ENCODE peak calls at places on chromosomes 3 and 15, in ten cellular contexts. M is GM20000, I is AG04450, V is heart left ventricle, X is IMR-90, J is progenitor cell of endocrine pancreas, C is cardiac fibroblast, R is body of pancreas, P is MM.1S, W is endodermal cell. B is an unnamed sample.

GRCh38 chr3:53234130-53234840 is 21.5 kb downstream of the TKT start:
- DNase-seq in M (no peak), I (no peak), V (no peak), X (no peak), J (no peak), C (no peak), R (no peak), P (no peak), W (no peak), B (no peak)

GRCh38 chr3:151890721-151891141 is 17.3 kb downstream of the SUCNR1 start:
- DNase-seq in M (no peak), I (no peak), V (no peak), X (no peak), J (no peak), C (no peak), R (no peak), P (peak; percentile 88), W (no peak), B (no peak)

GRCh38 chr3:137409584-137409983 is 354.5 kb upstream of the SOX14 start:
- DNase-seq in M (no peak), I (no peak), V (no peak), X (no peak), J (no peak), C (no peak), R (no peak), P (no peak), W (no peak), B (no peak)

GRCh38 chr15:50232791-50233190 is 32.7 kb downstream of the HDC start:
- DNase-seq in M (no peak), I (no peak), V (no peak), X (no peak), J (no peak), C (no peak), R (no peak), P (no peak), W (peak; percentile 66), B (no peak)

GRCh38 chr3:193842029-193842782 is 249.2 kb downstream of the OPA1 start:
- DNase-seq in M (peak; percentile 44), I (no peak), V (no peak), X (no peak), J (no peak), C (no peak), R (peak; percentile 59), P (peak; percentile 41), W (peak; percentile 35), B (no peak)

GRCh38 chr3:105780114-105780513 is 88.7 kb downstream of the CBLB start:
- DNase-seq in M (no peak), I (no peak), V (no peak), X (peak; percentile 58), J (no peak), C (peak; percentile 56), R (no peak), P (no peak), W (no peak), B (no peak)

GRCh38 chr3:8366214-8366613 is 135.4 kb upstream of the LMCD1 start:
- DNase-seq in M (no peak), I (no peak), V (no peak), X (no peak), J (no peak), C (peak; percentile 3), R (no peak), P (no peak), W (no peak), B (no peak)

GRCh38 chr3:154161806-154162205 is 40.6 kb downstream of the ARHGEF26 start:
- DNase-seq in M (no peak), I (no peak), V (no peak), X (no peak), J (no peak), C (peak; percentile 24), R (no peak), P (no peak), W (no peak), B (no peak)

GRCh38 chr3:41338276-41338675 is 139.0 kb downstream of the CTNNB1 start:
- DNase-seq in M (no peak), I (no peak), V (no peak), X (peak; percentile 30), J (no peak), C (no peak), R (no peak), P (no peak), W (no peak), B (no peak)

GRCh38 chr3:102483556-102483955 is 48.7 kb downstream of the ZPLD1 start:
- DNase-seq in M (no peak), I (no peak), V (no peak), X (no peak), J (no peak), C (no peak), R (no peak), P (no peak), W (no peak), B (no peak)

GRCh38 chr3:73523661-73524060 is 101.1 kb downstream of the PDZRN3 start:
- DNase-seq in M (no peak), I (no peak), V (no peak), X (no peak), J (no peak), C (no peak), R (no peak), P (no peak), W (no peak), B (no peak)

GRCh38 chr3:63921741-63922482 is 9.7 kb upstream of the SCAANT1 start:
- DNase-seq in M (peak; percentile 40), I (no peak), V (no peak), X (no peak), J (no peak), C (no peak), R (no peak), P (no peak), W (no peak), B (no peak)

GRCh38 chr3:151439652-151440125 is 21.2 kb downstream of the IGSF10 start:
- DNase-seq in M (peak; percentile 56), I (peak; percentile 48), V (no peak), X (peak; percentile 78), J (no peak), C (peak; percentile 89), R (peak; percentile 24), P (peak; percentile 64), W (no peak), B (no peak)

GRCh38 chr3:37768107-37768809 is 93.4 kb upstream of the CTDSPL start:
- DNase-seq in M (no peak), I (peak; percentile 6), V (no peak), X (peak; percentile 37), J (no peak), C (peak; percentile 67), R (peak; percentile 88), P (no peak), W (no peak), B (no peak)

GRCh38 chr3:52053307-52054304 is 2.8 kb downstream of the DUSP7 start:
- DNase-seq in M (peak; percentile 68), I (no peak), V (no peak), X (peak; percentile 29), J (no peak), C (peak; percentile 33), R (no peak), P (no peak), W (peak; percentile 61), B (peak; percentile 44)

GRCh38 chr3:59839810-59840515 is 790.1 kb upstream of the CFAP20DC start:
- DNase-seq in M (peak; percentile 13), I (no peak), V (no peak), X (no peak), J (no peak), C (no peak), R (no peak), P (peak; percentile 56), W (no peak), B (no peak)

GRCh38 chr3:3015472-3016089 is 94.6 kb downstream of the IL5RA start:
- DNase-seq in M (peak; percentile 26), I (no peak), V (no peak), X (peak; percentile 23), J (no peak), C (peak; percentile 13), R (no peak), P (peak; percentile 30), W (no peak), B (no peak)
- TF ChIP-seq CTCF in M (peak; percentile 39), I (no peak), V (peak; percentile 52), X (peak; percentile 61), J (peak; percentile 61), C (no peak), R (peak; percentile 56), P (peak; percentile 56), W (peak; percentile 70), B (no peak)

DNA sequence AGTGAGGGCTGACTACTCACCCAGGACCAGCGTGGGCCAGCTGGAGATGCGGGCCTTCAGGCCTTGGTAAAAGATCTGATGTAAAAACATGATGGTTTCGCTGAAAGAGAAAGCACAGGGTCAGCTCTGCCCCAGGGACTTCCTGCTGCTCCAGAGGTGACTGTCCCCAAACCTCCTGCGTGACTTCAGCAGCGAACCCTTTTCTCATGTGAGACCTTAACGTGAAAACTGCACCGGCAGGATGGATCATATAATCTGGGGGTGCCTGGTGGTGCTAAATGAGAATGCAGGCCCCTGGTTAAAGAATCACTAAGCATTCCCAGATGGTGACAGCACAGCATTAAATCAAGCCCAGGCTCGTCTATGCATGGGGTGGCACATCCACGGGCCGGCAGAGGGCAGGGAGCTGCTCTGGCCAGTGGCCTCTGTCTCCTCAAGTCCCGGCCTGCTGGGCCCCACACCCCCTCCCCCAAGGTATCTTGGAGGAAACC is 55.4 kb downstream of the RASGRF1 start:
- DNase-seq in M (peak; percentile 26), I (no peak), V (no peak), X (no peak), J (no peak), C (no peak), R (no peak), P (no peak), W (peak; percentile 77), B (no peak)
- TF ChIP-seq CTCF in M (no peak), I (peak; percentile 27), V (peak; percentile 5), X (peak; percentile 21), J (peak; percentile 22), C (no peak), R (no peak), P (no peak), W (peak; percentile 57), B (no peak)

GRCh38 chr3:149527531-149528343 is 53.2 kb downstream of the TM4SF4 start:
- DNase-seq in M (no peak), I (no peak), V (no peak), X (peak; percentile 39), J (no peak), C (peak; percentile 63), R (no peak), P (no peak), W (no peak), B (peak; percentile 16)
- TF ChIP-seq CTCF in M (no peak), I (peak; percentile 25), V (peak; percentile 46), X (peak; percentile 21), J (peak; percentile 11), C (peak; percentile 34), R (peak; percentile 6), P (no peak), W (peak; percentile 53), B (no peak)

DNA sequence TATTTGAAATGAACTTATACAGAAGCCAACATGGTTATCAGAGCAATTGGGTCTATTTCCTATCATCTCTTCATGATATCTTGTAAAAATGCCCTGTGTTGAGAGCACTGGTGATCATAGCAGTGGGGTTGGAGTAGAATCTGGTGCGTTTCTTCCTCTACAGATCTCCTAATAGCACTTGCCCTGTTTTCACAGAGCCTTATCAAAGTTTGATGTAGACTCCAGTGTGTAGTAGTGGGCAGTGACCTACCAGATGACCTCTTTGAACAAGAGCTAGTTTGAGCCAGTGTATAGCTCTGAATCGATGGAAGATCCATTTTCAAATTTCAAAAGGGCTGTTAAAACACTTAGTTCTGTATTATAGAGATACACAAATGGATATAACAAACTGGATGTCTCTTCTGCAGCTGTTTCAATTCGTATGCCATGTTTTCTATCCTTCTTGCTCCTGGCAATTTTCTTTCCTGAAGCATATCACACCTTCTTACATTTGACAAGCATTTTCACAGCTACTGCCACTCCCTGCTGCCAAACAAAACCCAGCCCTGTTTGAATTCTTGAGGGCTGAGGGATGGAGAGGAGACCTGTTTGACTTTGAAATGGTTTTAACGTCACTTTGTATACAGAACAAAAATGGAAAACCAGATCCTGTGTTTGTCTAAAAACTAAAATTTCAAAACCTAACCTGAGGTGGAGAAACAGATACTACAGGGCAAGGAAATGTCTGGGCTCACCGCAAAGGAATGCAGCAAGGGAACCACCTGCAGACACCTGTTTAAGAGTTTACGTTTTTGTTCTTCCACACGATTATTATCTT is 354.5 kb upstream of the TPRG1 start:
- DNase-seq in M (no peak), I (no peak), V (no peak), X (no peak), J (no peak), C (no peak), R (no peak), P (no peak), W (peak; percentile 49), B (no peak)
- TF ChIP-seq CTCF in M (no peak), I (no peak), V (no peak), X (no peak), J (no peak), C (no peak), R (no peak), P (no peak), W (no peak), B (no peak)